ENCODE peak calls at places on chromosomes 7 and 10, in four cellular contexts. L is stimulated activated CD4-positive, alpha-beta T cell treated with anti-CD3 and anti-CD28 coated beads, Interleukin-2, amount 100 ng/mL, for 48 hours; Z is amniotic stem cell; O is RCC 7860. C is an unnamed sample.
A peak's percentile ranks its signal among the peaks of the same experiment; 100 is the strongest.

GRCh38 chr7:43879477-43879876 is 10.2 kb upstream of the MRPS24 start:
- DNase-seq in L (no peak), Z (peak; percentile 36), O (peak; percentile 70), C (no peak)

GRCh38 chr7:142328551-142328950 is 70.7 kb upstream of the PRSS58 start:
- DNase-seq in L (no peak), Z (no peak), O (no peak), C (no peak)

GRCh38 chr10:68560201-68560915 is at the start of gene TET1:
- DNase-seq in L (peak; percentile 37), Z (no peak), O (no peak), C (peak; percentile 55)

GRCh38 chr10:13382759-13383753 is 35.0 kb upstream of the SEPHS1 start:
- DNase-seq in L (no peak), Z (no peak), O (no peak), C (no peak)

GRCh38 chr7:26397786-26398435 is 106.2 kb downstream of the SNX10 start:
- DNase-seq in L (no peak), Z (no peak), O (peak; percentile 54), C (peak; percentile 78)

GRCh38 chr10:127151981-127152699 is 44.3 kb downstream of the INSYN2A start:
- DNase-seq in L (no peak), Z (no peak), O (peak; percentile 78), C (no peak)

GRCh38 chr10:27030060-27030459 is 70.2 kb downstream of the ANKRD26 start:
- DNase-seq in L (no peak), Z (no peak), O (no peak), C (no peak)

GRCh38 chr7:157150825-157151412 is 12.2 kb downstream of the UBE3C start:
- DNase-seq in L (no peak), Z (no peak), O (no peak), C (peak; percentile 56)

GRCh38 chr7:42236266-42237161 is 495 bp downstream of the GLI3 start:
- DNase-seq in L (no peak), Z (peak; percentile 36), O (no peak), C (peak; percentile 73)

GRCh38 chr10:111650088-111650487 is 533.5 kb downstream of the GPAM start:
- DNase-seq in L (no peak), Z (no peak), O (no peak), C (no peak)

GRCh38 chr10:28242560-28243204 is 60.2 kb downstream of the MPP7 start:
- DNase-seq in L (no peak), Z (no peak), O (no peak), C (no peak)

GRCh38 chr7:102432476-102433318 is 678 bp upstream of the ORAI2 start:
- DNase-seq in L (no peak), Z (no peak), O (no peak), C (no peak)

GRCh38 chr7:135254-135653 is 57.1 kb upstream of the FAM20C start:
- DNase-seq in L (no peak), Z (no peak), O (no peak), C (no peak)

GRCh38 chr10:117762126-117762818 is 219.7 kb downstream of the EMX2 start:
- DNase-seq in L (no peak), Z (no peak), O (no peak), C (no peak)

GRCh38 chr10:103053659-103054581 is 135.8 kb downstream of the CNNM2 start:
- DNase-seq in L (peak; percentile 21), Z (peak; percentile 65), O (no peak), C (peak; percentile 60)

GRCh38 chr10:102113956-102114857 is 6.0 kb downstream of the LDB1 start:
- DNase-seq in L (no peak), Z (no peak), O (no peak), C (peak; percentile 31)

GRCh38 chr10:14142631-14143270 is 188.0 kb downstream of the FRMD4A start:
- DNase-seq in L (no peak), Z (no peak), O (no peak), C (no peak)

GRCh38 chr10:46326066-46326465 is 39.3 kb downstream of the ANTXRL start:
- DNase-seq in L (no peak), Z (no peak), O (no peak), C (no peak)

GRCh38 chr10:62248465-62248864 is 20.2 kb downstream of the RTKN2 start:
- DNase-seq in L (no peak), Z (no peak), O (no peak), C (no peak)

GRCh38 chr10:70324951-70325781 is 41.4 kb upstream of the NPFFR1 start:
- DNase-seq in L (no peak), Z (no peak), O (no peak), C (no peak)

GRCh38 chr7:128839751-128840177 is 9.6 kb downstream of the FLNC start:
- DNase-seq in L (no peak), Z (no peak), O (no peak), C (peak; percentile 59)

C was measured in psoas muscle.